ENCODE peak calls at places on chromosome 21, in eight cellular contexts. H, W, T, E, I, A, R and J are unnamed samples.

GRCh38 chr21:44969965-44970755 is 30.3 kb downstream of the SLX9 start:
- DNase-seq in H (no peak), W (no peak), T (no peak), E (no peak), I (peak), A (no peak), R (peak), J (no peak)

GRCh38 chr21:41778974-41779600 is 12.2 kb upstream of the RIPK4 start:
- DNase-seq in H (no peak), W (peak), T (no peak), E (no peak), I (peak), A (no peak), R (no peak), J (no peak)

GRCh38 chr21:45481977-45482898 is 60.0 kb downstream of the SLC19A1 start:
- DNase-seq in H (no peak), W (no peak), T (no peak), E (no peak), I (no peak), A (no peak), R (no peak), J (no peak)

GRCh38 chr21:39610705-39611104 is 2.0 kb upstream of the B3GALT5 start:
- DNase-seq in H (no peak), W (peak), T (no peak), E (no peak), I (peak), A (no peak), R (no peak), J (no peak)

GRCh38 chr21:38306833-38307232 is 50.0 kb downstream of the KCNJ15 start:
- DNase-seq in H (no peak), W (no peak), T (no peak), E (no peak), I (peak), A (no peak), R (no peak), J (no peak)

GRCh38 chr21:38434913-38435533 is 63.3 kb downstream of the ERG start:
- DNase-seq in H (no peak), W (no peak), T (peak), E (no peak), I (peak), A (no peak), R (no peak), J (no peak)

GRCh38 chr21:34695434-34695833 is 26.6 kb downstream of the CLIC6 start:
- DNase-seq in H (no peak), W (no peak), T (no peak), E (peak), I (peak), A (no peak), R (no peak), J (no peak)

GRCh38 chr21:16358021-16358420 is 628.2 kb downstream of the USP25 start:
- DNase-seq in H (no peak), W (no peak), T (no peak), E (no peak), I (no peak), A (no peak), R (no peak), J (no peak)

GRCh38 chr21:37878946-37879660 is 37.2 kb downstream of the KCNJ6 start:
- DNase-seq in H (peak), W (no peak), T (no peak), E (no peak), I (peak), A (no peak), R (peak), J (no peak)

GRCh38 chr21:14991957-14992356 is 72.8 kb downstream of the NRIP1 start:
- DNase-seq in H (no peak), W (no peak), T (no peak), E (no peak), I (peak), A (no peak), R (no peak), J (no peak)

GRCh38 chr21:25080161-25080560 is 527.1 kb downstream of the MRPL39 start:
- DNase-seq in H (peak), W (no peak), T (no peak), E (no peak), I (no peak), A (no peak), R (no peak), J (no peak)

GRCh38 chr21:33562389-33562788 is 19.6 kb downstream of the SON start:
- DNase-seq in H (no peak), W (no peak), T (no peak), E (no peak), I (no peak), A (no peak), R (no peak), J (no peak)

GRCh38 chr21:34844033-34844923 is 175.5 kb downstream of the CLIC6 start:
- DNase-seq in H (no peak), W (no peak), T (no peak), E (no peak), I (peak), A (no peak), R (peak), J (no peak)

GRCh38 chr21:37458669-37459276 is 92.2 kb downstream of the DYRK1A start:
- DNase-seq in H (no peak), W (no peak), T (no peak), E (no peak), I (no peak), A (no peak), R (no peak), J (no peak)

GRCh38 chr21:36166705-36167104 is 10.1 kb downstream of the DOP1B start:
- DNase-seq in H (no peak), W (peak), T (no peak), E (no peak), I (no peak), A (no peak), R (no peak), J (no peak)

GRCh38 chr21:43359081-43359822 is 67.7 kb downstream of the SIK1 start:
- DNase-seq in H (no peak), W (no peak), T (no peak), E (no peak), I (no peak), A (no peak), R (no peak), J (no peak)

GRCh38 chr21:21210552-21210951 is 212.3 kb downstream of the NCAM2 start:
- DNase-seq in H (no peak), W (no peak), T (no peak), E (no peak), I (peak), A (no peak), R (no peak), J (no peak)

GRCh38 chr21:33801424-33802405 is 113.9 kb downstream of the ATP5PO start:
- DNase-seq in H (no peak), W (no peak), T (no peak), E (no peak), I (peak), A (no peak), R (peak), J (no peak)

GRCh38 chr21:44987886-44988606 is 48.2 kb downstream of the SLX9 start:
- DNase-seq in H (no peak), W (no peak), T (no peak), E (no peak), I (no peak), A (no peak), R (no peak), J (no peak)

GRCh38 chr21:45954271-45954670 is 27.3 kb upstream of the COL6A1 start:
- DNase-seq in H (no peak), W (no peak), T (no peak), E (no peak), I (no peak), A (no peak), R (no peak), J (no peak)

GRCh38 chr21:40923361-40923760 is 76.4 kb upstream of the DSCAM start:
- DNase-seq in H (no peak), W (no peak), T (no peak), E (no peak), I (no peak), A (no peak), R (no peak), J (no peak)

GRCh38 chr21:37800496-37801061 is 115.7 kb downstream of the KCNJ6 start:
- DNase-seq in H (no peak), W (no peak), T (no peak), E (no peak), I (no peak), A (no peak), R (no peak), J (no peak)